ENCODE peak calls at places on chromosomes 16 and 17, in six cellular contexts. D is IMR-90, K is H9, C is mesenchymal stem cell, G is neuronal stem cell, U is H1. Y is an unnamed sample.
A peak's percentile ranks its signal among the peaks of the same experiment; 100 is the strongest.

GRCh38 chr16:35154627-35155026 is 1695.2 kb downstream of the TP53TG3F start:
- DNase-seq in D (no peak), C (no peak), K (no peak), G (no peak), U (no peak), Y (no peak)

GRCh38 chr17:8393470-8394231 is 4.0 kb downstream of the RNF222 start:
- DNase-seq in C (no peak), K (no peak), D (peak; percentile 21), G (no peak), U (no peak), Y (peak; percentile 95)

GRCh38 chr16:3071655-3072054 is 6.2 kb downstream of the IL32 start:
- DNase-seq in D (no peak), G (no peak), K (no peak), U (no peak), C (no peak), Y (no peak)

GRCh38 chr16:844638-845348 is 44.3 kb upstream of the GNG13 start:
- DNase-seq in C (no peak), D (no peak), G (no peak), U (no peak), K (no peak), Y (no peak)

GRCh38 chr17:73782641-73783381 is 138.6 kb upstream of the SDK2 start:
- DNase-seq in C (no peak), G (no peak), U (no peak), K (peak; percentile 80), D (no peak), Y (no peak)

GRCh38 chr16:87757841-87758426 is 7.9 kb downstream of the KLHDC4 start:
- DNase-seq in K (no peak), C (peak; percentile 16), U (no peak), G (no peak), D (peak; percentile 89), Y (no peak)

GRCh38 chr16:79864781-79865391 is 264.3 kb upstream of the MAF start:
- DNase-seq in G (no peak), K (no peak), D (no peak), U (no peak), C (no peak), Y (no peak)

GRCh38 chr16:66585477-66586239 is 6.4 kb downstream of the CMTM2 start:
- DNase-seq in K (no peak), U (no peak), C (no peak), D (no peak), G (no peak), Y (no peak)

GRCh38 chr17:82303944-82304808 is 13.2 kb downstream of the CD7 start:
- DNase-seq in K (no peak), U (no peak), G (no peak), C (no peak), D (no peak), Y (no peak)

GRCh38 chr17:40905370-40905769 is 20.3 kb upstream of the KRT20 start:
- DNase-seq in D (no peak), K (no peak), C (no peak), U (no peak), G (no peak), Y (no peak)

GRCh38 chr17:43212641-43213490 is 1.2 kb downstream of the TMEM106A start:
- DNase-seq in K (no peak), C (no peak), D (no peak), U (no peak), G (no peak), Y (no peak)

GRCh38 chr16:396605-397004 is 394 bp upstream of the NME4 start:
- DNase-seq in K (peak; percentile 80), U (no peak), D (peak; percentile 41), G (no peak), C (peak; percentile 86), Y (no peak)

GRCh38 chr17:63772801-63773271 is 561 bp downstream of the CCDC47 start:
- DNase-seq in G (no peak), C (peak; percentile 57), U (no peak), K (no peak), D (peak; percentile 31), Y (no peak)
- H3K18ac ChIP-seq in G (no peak overlapping the region), C (peak overlapping the region; percentile 94), U (peak overlapping the region; percentile 17), K (peak overlapping the region; percentile 5), D (peak overlapping the region; percentile 6), Y (peak overlapping the region; percentile 22)

DNA sequence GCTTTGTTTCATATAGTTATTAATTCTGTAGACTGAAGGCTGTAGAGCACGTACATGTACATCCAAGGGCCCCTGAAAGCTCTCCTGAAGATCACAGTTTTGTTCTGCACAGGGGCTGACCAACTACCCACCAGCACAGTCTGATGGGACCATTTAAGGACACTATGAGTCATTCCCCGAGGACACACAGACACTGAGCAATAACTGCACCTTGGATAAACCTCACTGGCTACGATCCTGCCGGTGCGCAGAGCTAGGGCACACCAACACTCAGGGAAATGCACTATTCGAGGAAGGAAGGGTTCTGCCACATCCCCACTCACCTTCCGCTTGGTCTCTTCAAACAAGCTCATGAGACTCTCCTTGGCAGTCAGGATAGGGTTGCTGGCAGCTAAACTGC is 20.3 kb downstream of the SMG6 start:
- DNase-seq in K (no peak), G (no peak), C (peak; percentile 34), U (no peak), D (peak; percentile 11), Y (peak; percentile 33)
- H3K14ac ChIP-seq in K (no peak overlapping the region), G (no peak overlapping the region), C (no peak overlapping the region), U (no peak overlapping the region), D (no peak overlapping the region), Y (no peak overlapping the region)

GRCh38 chr16:71520550-71520949 is 5.7 kb upstream of the CHST4 start:
- DNase-seq in K (no peak), U (no peak), G (no peak), D (no peak), C (no peak), Y (peak; percentile 99)

GRCh38 chr16:71528257-71528656 is 2.0 kb downstream of the CHST4 start:
- DNase-seq in D (no peak), C (no peak), G (no peak), U (no peak), K (no peak), Y (no peak)

GRCh38 chr16:71528863-71529262 is 2.6 kb downstream of the CHST4 start:
- DNase-seq in C (no peak), D (no peak), U (no peak), G (no peak), K (no peak), Y (no peak)

GRCh38 chr16:71526111-71526998 is at the start of gene CHST4:
- DNase-seq in K (peak; percentile 94), G (peak; percentile 20), D (peak; percentile 57), C (peak; percentile 24), U (peak; percentile 82), Y (peak; percentile 70)

GRCh38 chr16:71524566-71525553 is 1.4 kb upstream of the CHST4 start:
- DNase-seq in D (no peak), U (no peak), C (no peak), G (no peak), K (no peak), Y (peak; percentile 2)
- H3K18ac ChIP-seq in D (no peak overlapping the region), U (peak overlapping the region; percentile 75), C (no peak overlapping the region), G (no peak overlapping the region), K (no peak overlapping the region), Y (no peak overlapping the region)

DNA sequence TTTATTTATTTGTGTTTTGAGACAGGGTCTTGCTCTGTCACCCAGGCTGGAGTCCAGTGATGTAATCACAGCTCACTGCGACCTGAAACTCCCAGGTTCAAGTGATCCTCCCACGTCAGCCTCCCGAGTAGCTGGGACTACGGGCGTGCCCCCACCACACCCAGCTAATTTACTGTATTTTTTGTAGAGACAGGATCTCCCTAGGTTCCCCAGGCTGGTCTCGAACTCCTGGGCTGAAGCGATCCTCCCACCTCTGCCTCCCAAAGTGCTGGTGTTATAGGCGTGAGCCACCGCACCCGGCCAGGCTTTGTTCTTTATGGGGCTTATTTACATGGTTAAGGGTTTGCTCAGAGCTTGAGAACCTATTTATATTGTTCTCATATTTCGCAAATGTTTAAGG is 5.8 kb upstream of the MEIOB start:
- DNase-seq in G (no peak), K (no peak), D (no peak), C (no peak), U (no peak), Y (no peak)
- H3K14ac ChIP-seq in G (no peak overlapping the region), K (no peak overlapping the region), D (no peak overlapping the region), C (no peak overlapping the region), U (no peak overlapping the region), Y (no peak overlapping the region)

GRCh38 chr17:19742495-19742894 is 5.6 kb downstream of the ALDH3A1 start:
- DNase-seq in D (no peak), K (no peak), U (no peak), C (no peak), G (no peak), Y (no peak)

GRCh38 chr17:19743101-19744100 is 4.7 kb downstream of the ALDH3A1 start:
- DNase-seq in U (no peak), K (no peak), D (no peak), G (no peak), C (no peak), Y (no peak)

GRCh38 chr17:19744922-19745757 is 3.0 kb downstream of the ALDH3A1 start:
- DNase-seq in D (peak; percentile 55), K (peak; percentile 98), U (peak; percentile 86), G (peak; percentile 89), C (peak; percentile 66), Y (peak; percentile 75)

GRCh38 chr17:19746517-19746916 is 1.6 kb downstream of the ALDH3A1 start:
- DNase-seq in G (no peak), C (no peak), K (no peak), D (no peak), U (no peak), Y (no peak)

DNA sequence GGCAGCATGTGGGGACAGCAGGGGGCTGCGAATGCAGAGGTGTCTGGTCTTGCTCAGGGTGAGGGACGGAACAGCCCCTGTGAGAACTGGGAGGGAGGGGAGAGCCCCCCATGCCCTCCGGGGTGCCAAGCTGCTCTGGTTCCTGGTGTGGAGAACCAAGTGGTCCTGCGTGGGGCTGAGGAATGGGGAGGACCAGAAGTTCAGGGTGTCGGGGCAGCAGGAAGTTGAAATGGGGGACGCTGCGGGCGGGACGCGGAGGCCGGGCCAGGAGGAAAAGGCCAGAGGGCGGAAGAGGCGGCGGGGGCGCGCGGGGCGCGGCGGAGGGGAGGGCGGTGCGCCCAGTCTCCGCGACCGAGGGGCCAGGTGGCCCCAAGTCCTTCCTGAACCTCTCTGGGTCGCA is 3.6 kb downstream of the ALDH3A1 start:
- DNase-seq in U (no peak), G (no peak), C (no peak), K (no peak), D (no peak), Y (no peak)
- H3K18ac ChIP-seq in U (peak overlapping the region; percentile 94), G (peak overlapping the region; percentile 97), C (no peak overlapping the region), K (peak overlapping the region; percentile 65), D (no peak overlapping the region), Y (no peak overlapping the region)

DNA sequence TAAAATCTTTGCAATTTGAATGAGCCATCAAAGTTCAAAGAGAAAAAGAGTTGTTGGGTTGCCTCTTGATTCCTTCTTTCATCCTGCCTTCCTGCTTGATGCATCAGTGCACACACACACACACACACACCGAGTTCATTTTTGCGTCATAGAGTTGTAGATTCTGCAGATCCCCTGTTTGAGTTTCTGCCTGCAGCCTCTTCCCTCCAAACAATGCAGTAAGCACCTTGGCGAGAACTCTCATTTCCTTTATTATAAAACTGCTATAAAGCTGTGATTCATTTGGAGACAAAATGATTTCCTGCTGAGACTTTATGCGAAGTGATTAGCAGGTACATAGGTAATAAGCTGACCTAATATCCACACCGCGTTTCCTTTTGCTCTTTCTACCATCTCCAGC is 26.7 kb downstream of the DNAH9 start:
- DNase-seq in C (no peak), G (no peak), K (no peak), D (no peak), U (no peak), Y (no peak)
- H3K14ac ChIP-seq in C (no peak overlapping the region), G (no peak overlapping the region), K (no peak overlapping the region), D (no peak overlapping the region), U (no peak overlapping the region), Y (no peak overlapping the region)

GRCh38 chr17:19457046-19457445 is 46.0 kb downstream of the RNF112 start:
- DNase-seq in K (no peak), C (no peak), U (no peak), D (no peak), G (no peak), Y (no peak)
- H3K18ac ChIP-seq in K (no peak overlapping the region), C (no peak overlapping the region), U (peak overlapping the region; percentile 80), D (no peak overlapping the region), G (no peak overlapping the region), Y (no peak overlapping the region)

GRCh38 chr17:31815212-31815611 is 43.8 kb downstream of the COPRS start:
- DNase-seq in G (no peak), D (no peak), C (no peak), U (no peak), K (no peak), Y (peak; percentile 55)
- H3K14ac ChIP-seq in G (no peak overlapping the region), D (no peak overlapping the region), C (no peak overlapping the region), U (no peak overlapping the region), K (no peak overlapping the region), Y (no peak overlapping the region)

Y was measured in trophoblast cell.